ENCODE peak calls at places on chromosomes 3 and 15, in five cellular contexts. V, B, U, X and W are unnamed samples.

GRCh38 chr3:17070560-17070959 is 185.8 kb downstream of the PLCL2 start:
- DNase-seq in V (no peak), B (peak), U (peak), X (no peak), W (no peak)

GRCh38 chr3:126130981-126131750 is 47.2 kb upstream of the SLC41A3 start:
- DNase-seq in V (no peak), B (peak), U (no peak), X (no peak), W (no peak)

GRCh38 chr3:147414369-147415135 is 5.4 kb downstream of the ZIC1 start:
- DNase-seq in V (no peak), B (no peak), U (no peak), X (no peak), W (no peak)

GRCh38 chr3:108088146-108088545 is 2.7 kb downstream of the CD47 start:
- DNase-seq in V (no peak), B (no peak), U (no peak), X (no peak), W (no peak)

GRCh38 chr3:123686254-123686653 is 101.4 kb upstream of the HACD2 start:
- DNase-seq in V (no peak), B (no peak), U (no peak), X (no peak), W (no peak)

GRCh38 chr3:33076952-33077351 is 20.0 kb downstream of the GLB1 start:
- DNase-seq in V (no peak), B (no peak), U (no peak), X (no peak), W (no peak)

GRCh38 chr3:78666458-78666800 is 1101.4 kb downstream of the ROBO1 start:
- DNase-seq in V (no peak), B (no peak), U (peak), X (peak), W (no peak)

GRCh38 chr15:68620721-68621528 is 42.1 kb downstream of the CORO2B start:
- DNase-seq in V (no peak), B (peak), U (no peak), X (no peak), W (peak)

GRCh38 chr15:68310811-68311463 is 33.4 kb downstream of the FEM1B start:
- DNase-seq in V (no peak), B (no peak), U (no peak), X (no peak), W (no peak)

GRCh38 chr3:48765376-48765775 is 48.4 kb upstream of the IP6K2 start:
- DNase-seq in V (no peak), B (no peak), U (peak), X (peak), W (no peak)

GRCh38 chr15:55823699-55824098 is 80.7 kb upstream of the PRTG start:
- DNase-seq in V (no peak), B (no peak), U (no peak), X (no peak), W (no peak)

GRCh38 chr3:9747267-9747666 is 2.5 kb upstream of the OGG1 start:
- DNase-seq in V (no peak), B (no peak), U (no peak), X (no peak), W (no peak)

GRCh38 chr15:68818671-68819450 is 1.8 kb downstream of the ANP32A start:
- DNase-seq in V (no peak), B (peak), U (peak), X (peak), W (no peak)

GRCh38 chr3:114496021-114496434 is 202.2 kb downstream of the TIGIT start:
- DNase-seq in V (peak), B (peak), U (peak), X (peak), W (peak)

GRCh38 chr3:63582943-63583500 is 69.5 kb upstream of the SNTN start:
- DNase-seq in V (peak), B (no peak), U (no peak), X (no peak), W (no peak)

GRCh38 chr3:31377045-31377642 is 155.6 kb upstream of the STT3B start:
- DNase-seq in V (peak), B (no peak), U (peak), X (peak), W (no peak)

GRCh38 chr15:84400820-84401219 is 165.2 kb downstream of the GOLGA6L4 start:
- DNase-seq in V (no peak), B (no peak), U (no peak), X (no peak), W (no peak)

GRCh38 chr15:66097151-66098018 is 156.2 kb downstream of the MEGF11 start:
- DNase-seq in V (no peak), B (no peak), U (no peak), X (no peak), W (no peak)

GRCh38 chr3:138818175-138818574 is 16.6 kb downstream of the PIK3CB start:
- DNase-seq in V (no peak), B (no peak), U (no peak), X (no peak), W (no peak)

GRCh38 chr3:7469866-7470265 is 609.0 kb downstream of the GRM7 start:
- DNase-seq in V (no peak), B (no peak), U (no peak), X (no peak), W (no peak)

GRCh38 chr15:95682129-95682528 is 648.4 kb upstream of the NR2F2 start:
- DNase-seq in V (no peak), B (no peak), U (no peak), X (no peak), W (no peak)

GRCh38 chr15:25801586-25802284 is 61.4 kb downstream of the ATP10A start:
- DNase-seq in V (no peak), B (no peak), U (no peak), X (no peak), W (no peak)

GRCh38 chr3:118972974-118973373 is 61.7 kb downstream of the IGSF11 start:
- DNase-seq in V (no peak), B (peak), U (no peak), X (no peak), W (no peak)

GRCh38 chr3:177557561-177557960 is 360.3 kb upstream of the TBL1XR1 start:
- DNase-seq in V (no peak), B (no peak), U (no peak), X (no peak), W (no peak)

GRCh38 chr3:151093905-151094304 is 8.4 kb downstream of the MED12L start:
- DNase-seq in V (no peak), B (no peak), U (no peak), X (no peak), W (no peak)

GRCh38 chr3:43726511-43726910 is 35.8 kb downstream of the ABHD5 start:
- DNase-seq in V (no peak), B (no peak), U (no peak), X (no peak), W (no peak)

GRCh38 chr3:190120161-190121060 is at the start of gene P3H2:
- DNase-seq in V (peak), B (peak), U (peak), X (peak), W (no peak)

GRCh38 chr3:183385698-183386590 is 42.5 kb downstream of the MCF2L2 start:
- DNase-seq in V (peak), B (no peak), U (peak), X (peak), W (peak)

GRCh38 chr3:16455946-16456345 is 57.6 kb downstream of the RFTN1 start:
- DNase-seq in V (no peak), B (no peak), U (no peak), X (no peak), W (no peak)

GRCh38 chr3:191568206-191568605 is 107.2 kb downstream of the PYDC2 start:
- DNase-seq in V (no peak), B (no peak), U (no peak), X (no peak), W (no peak)

GRCh38 chr15:50740955-50741354 is 24.6 kb downstream of the SPPL2A start:
- DNase-seq in V (no peak), B (no peak), U (no peak), X (no peak), W (no peak)

GRCh38 chr15:85503151-85503797 is 122.9 kb downstream of the AKAP13 start:
- DNase-seq in V (no peak), B (no peak), U (no peak), X (no peak), W (no peak)

GRCh38 chr3:42880601-42881451 is 5.1 kb upstream of the CYP8B1 start:
- DNase-seq in V (peak), B (peak), U (peak), X (peak), W (no peak)

DNA sequence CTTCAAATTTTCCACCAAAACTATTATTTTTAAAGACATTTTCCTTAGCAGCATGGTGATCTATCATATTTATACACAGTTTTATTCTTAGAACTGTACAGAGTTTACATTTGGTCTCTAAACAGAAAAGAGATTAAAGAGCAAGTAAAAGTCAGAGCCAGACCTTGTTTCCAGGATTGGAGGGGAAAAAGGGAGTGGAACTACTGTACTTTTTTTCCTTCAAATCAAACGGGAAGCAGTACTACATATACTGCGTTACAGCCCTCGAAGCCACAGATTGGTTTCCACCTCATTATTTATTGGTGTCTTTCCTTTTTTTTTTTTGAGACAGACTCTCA is 6.6 kb downstream of the TJP1 start:
- DNase-seq in V (no peak), B (no peak), U (no peak), X (no peak), W (no peak)
- TF ChIP-seq CTCF in V (no peak), B (no peak), U (no peak), X (no peak), W (no peak)

GRCh38 chr3:115790759-115791158 is 167.4 kb downstream of the GAP43 start:
- DNase-seq in V (no peak), B (no peak), U (peak), X (peak), W (peak)
- H3K4me3 ChIP-seq in V (no peak), B (no peak), U (no peak), X (no peak), W (no peak)

DNA sequence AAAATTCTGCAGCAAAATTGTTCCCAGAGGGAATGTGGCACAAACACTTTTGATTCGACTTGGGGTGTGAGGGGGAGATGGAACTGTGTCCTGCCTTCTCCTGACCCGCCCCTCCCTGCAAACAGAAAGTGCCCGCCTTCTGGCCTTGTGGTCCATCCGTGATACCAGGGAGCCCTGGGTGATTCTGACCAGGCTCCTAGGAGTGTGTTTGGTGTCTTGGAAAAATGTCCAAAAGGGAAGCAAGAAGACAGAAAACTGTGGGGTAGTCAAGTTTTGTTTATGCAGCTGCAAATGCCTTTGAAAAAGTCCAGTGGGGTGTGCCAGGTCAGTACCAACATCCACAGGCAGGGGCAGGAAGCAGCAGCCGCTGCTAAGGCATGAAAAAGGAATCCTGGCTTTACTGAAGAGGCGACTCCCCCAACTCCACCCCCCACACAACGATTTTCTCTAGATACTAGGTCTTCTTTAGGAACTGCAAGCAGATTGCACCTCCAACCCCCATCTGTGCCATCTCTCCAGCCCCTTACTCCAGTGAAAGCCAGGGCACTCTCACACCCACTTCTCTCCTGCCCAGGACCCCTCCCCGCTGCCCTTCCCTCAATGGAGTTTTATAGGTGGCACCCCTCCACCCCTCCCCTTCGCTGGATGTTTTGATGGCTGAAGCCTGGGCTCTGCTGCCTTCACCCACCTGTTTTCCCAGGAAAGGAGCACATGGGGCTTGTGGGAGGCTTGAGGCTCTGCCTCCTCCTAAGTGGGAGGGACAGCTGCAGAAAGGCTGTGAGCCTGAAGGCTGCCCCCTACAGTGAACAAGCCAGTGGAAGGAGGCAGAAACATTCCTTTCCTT is 82.4 kb upstream of the HERC1 start:
- DNase-seq in V (no peak), B (no peak), U (peak), X (no peak), W (no peak)
- TF ChIP-seq CTCF in V (peak), B (peak), U (no peak), X (peak), W (peak)

GRCh38 chr3:88148651-88149050 is 1.1 kb upstream of the C3orf38 start:
- DNase-seq in V (no peak), B (no peak), U (no peak), X (no peak), W (no peak)

GRCh38 chr3:88150771-88151170 is 1.0 kb downstream of the C3orf38 start:
- DNase-seq in V (no peak), B (no peak), U (no peak), X (no peak), W (no peak)

GRCh38 chr3:88149516-88150362 is at the start of gene C3orf38:
- DNase-seq in V (peak), B (peak), U (peak), X (peak), W (peak)

GRCh38 chr3:88150371-88150770 is 612 bp downstream of the C3orf38 start:
- DNase-seq in V (no peak), B (no peak), U (no peak), X (peak), W (no peak)

DNA sequence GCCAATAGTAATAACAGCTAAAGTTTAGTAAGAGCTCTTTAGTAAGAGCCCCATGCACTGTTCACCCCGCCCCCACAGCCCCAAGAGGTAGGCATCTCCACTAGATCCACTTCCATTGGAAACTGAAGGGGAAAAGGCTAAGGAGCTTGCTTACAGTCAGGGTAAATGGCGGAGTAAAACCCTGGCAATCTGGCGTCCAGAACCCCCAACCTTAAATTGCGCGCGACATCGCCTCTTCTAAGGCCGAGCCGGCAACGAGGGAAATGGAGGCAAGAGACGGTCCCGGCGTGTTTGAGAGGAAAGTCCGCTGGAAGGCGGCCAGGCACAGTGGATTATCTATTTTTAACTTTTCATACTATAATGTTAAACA is 628 bp upstream of the C3orf38 start:
- DNase-seq in V (no peak), B (no peak), U (no peak), X (peak), W (no peak)
- H3K4me3 ChIP-seq in V (peak), B (peak), U (peak), X (peak), W (peak)

GRCh38 chr15:34214135-34214534 is 4.2 kb upstream of the KATNBL1 start:
- DNase-seq in V (no peak), B (no peak), U (no peak), X (no peak), W (no peak)
- TF ChIP-seq CTCF in V (no peak), B (no peak), U (no peak), X (no peak), W (no peak)